ENCODE peak calls at places on chromosomes 5 and 9, in seven cellular contexts. R is CD8-positive, alpha-beta T cell; B is GM23248; L is heart left ventricle; F is dorsolateral prefrontal cortex; G is adrenal gland; S is AG04450. T is an unnamed sample.
A peak's percentile ranks its signal among the peaks of the same experiment; 100 is the strongest.

GRCh38 chr9:21711504-21711903 is 90.9 kb upstream of the MTAP start:
- DNase-seq in R (no peak), B (peak; percentile 83), L (no peak), F (no peak), G (no peak), S (no peak), T (no peak)

GRCh38 chr9:35616681-35617459 is 1.3 kb downstream of the CD72 start:
- DNase-seq in R (peak; percentile 81), B (peak; percentile 79), L (peak; percentile 78), F (no peak), G (peak; percentile 83), S (no peak), T (peak; percentile 75)

GRCh38 chr5:18394154-18394804 is 760.0 kb downstream of the TAF11L14 start:
- DNase-seq in R (no peak), B (peak; percentile 78), L (no peak), F (peak; percentile 67), G (peak; percentile 59), S (no peak), T (peak; percentile 12)

GRCh38 chr9:86519216-86519615 is 165.0 kb upstream of the TUT7 start:
- DNase-seq in R (no peak), B (peak; percentile 21), L (no peak), F (no peak), G (no peak), S (no peak), T (no peak)

GRCh38 chr5:106755066-106755465 is 915.7 kb downstream of the EFNA5 start:
- DNase-seq in R (no peak), B (no peak), L (no peak), F (no peak), G (no peak), S (no peak), T (no peak)

GRCh38 chr5:157459715-157460599 is at the start of gene NIPAL4:
- DNase-seq in R (no peak), B (peak; percentile 48), L (no peak), F (no peak), G (no peak), S (no peak), T (peak; percentile 11)

GRCh38 chr5:42570946-42571625 is 147.8 kb downstream of the GHR start:
- DNase-seq in R (no peak), B (peak; percentile 48), L (no peak), F (no peak), G (no peak), S (no peak), T (no peak)

GRCh38 chr5:124849774-124850173 is 103.3 kb upstream of the ZNF608 start:
- DNase-seq in R (no peak), B (no peak), L (no peak), F (no peak), G (no peak), S (no peak), T (no peak)

GRCh38 chr9:112479221-112479620 is 7.4 kb upstream of the KIAA1958 start:
- DNase-seq in R (no peak), B (no peak), L (no peak), F (no peak), G (no peak), S (no peak), T (no peak)

GRCh38 chr9:128245293-128246151 is 30.3 kb downstream of the GOLGA2 start:
- DNase-seq in R (no peak), B (peak; percentile 88), L (peak; percentile 68), F (no peak), G (peak; percentile 19), S (peak; percentile 26), T (no peak)

GRCh38 chr5:93053825-93054224 is 527.2 kb downstream of the NR2F1-AS1 start:
- DNase-seq in R (no peak), B (no peak), L (no peak), F (no peak), G (no peak), S (peak; percentile 55), T (no peak)

GRCh38 chr5:143063175-143063970 is 293.2 kb downstream of the ARHGAP26 start:
- DNase-seq in R (no peak), B (no peak), L (peak; percentile 80), F (no peak), G (peak; percentile 50), S (no peak), T (no peak)

GRCh38 chr5:92613546-92613945 is 967.5 kb downstream of the NR2F1-AS1 start:
- DNase-seq in R (no peak), B (peak; percentile 23), L (no peak), F (no peak), G (no peak), S (no peak), T (no peak)

GRCh38 chr5:11609570-11610322 is 294.5 kb downstream of the CTNND2 start:
- DNase-seq in R (no peak), B (no peak), L (no peak), F (no peak), G (no peak), S (no peak), T (no peak)

GRCh38 chr5:88675758-88676636 is 207.0 kb downstream of the MEF2C start:
- DNase-seq in R (no peak), B (peak; percentile 63), L (no peak), F (peak; percentile 65), G (peak; percentile 82), S (no peak), T (no peak)

GRCh38 chr5:154587123-154587725 is 109.2 kb upstream of the HAND1 start:
- DNase-seq in R (no peak), B (no peak), L (no peak), F (no peak), G (no peak), S (no peak), T (no peak)

GRCh38 chr9:126489604-126490593 is 123.8 kb upstream of the LMX1B start:
- DNase-seq in R (no peak), B (no peak), L (no peak), F (no peak), G (peak; percentile 15), S (no peak), T (no peak)

GRCh38 chr5:64958757-64959391 is 190.1 kb downstream of the CWC27 start:
- DNase-seq in R (no peak), B (peak; percentile 77), L (no peak), F (no peak), G (no peak), S (peak; percentile 13), T (peak; percentile 8)

GRCh38 chr9:96617439-96618185 is 2.0 kb downstream of the CDC14B start:
- DNase-seq in R (no peak), B (no peak), L (no peak), F (peak; percentile 32), G (no peak), S (no peak), T (no peak)

GRCh38 chr5:59923465-59923864 is 29.9 kb upstream of the PDE4D start:
- DNase-seq in R (no peak), B (peak; percentile 32), L (no peak), F (no peak), G (peak; percentile 6), S (no peak), T (no peak)

GRCh38 chr5:82376833-82377232 is 98.7 kb upstream of the RPS23 start:
- DNase-seq in R (no peak), B (no peak), L (no peak), F (no peak), G (no peak), S (no peak), T (no peak)

GRCh38 chr9:37730256-37730655 is 23.3 kb upstream of the TRMT10B start:
- DNase-seq in R (no peak), B (peak; percentile 40), L (no peak), F (no peak), G (no peak), S (no peak), T (no peak)

GRCh38 chr9:100488171-100488570 is 15.2 kb downstream of the TMEFF1 start:
- DNase-seq in R (no peak), B (no peak), L (no peak), F (no peak), G (no peak), S (no peak), T (no peak)

GRCh38 chr5:116944171-116944570 is 369.5 kb upstream of the SEMA6A start:
- DNase-seq in R (no peak), B (no peak), L (no peak), F (no peak), G (no peak), S (no peak), T (no peak)

GRCh38 chr9:18623201-18623600 is 149.2 kb downstream of the ADAMTSL1 start:
- DNase-seq in R (no peak), B (peak; percentile 43), L (no peak), F (no peak), G (no peak), S (no peak), T (no peak)

GRCh38 chr5:170266570-170267379 is 30.8 kb downstream of the LCP2 start:
- DNase-seq in R (peak; percentile 66), B (no peak), L (no peak), F (no peak), G (no peak), S (no peak), T (peak; percentile 40)

GRCh38 chr9:80143899-80144298 is 572.1 kb downstream of the TLE4 start:
- DNase-seq in R (no peak), B (no peak), L (no peak), F (no peak), G (no peak), S (no peak), T (no peak)
- H3K27ac ChIP-seq in R (no peak overlapping the region), B (no peak overlapping the region), L (no peak overlapping the region), F (no peak overlapping the region), G (no peak overlapping the region), S (no peak overlapping the region), T (no peak overlapping the region)

GRCh38 chr5:141258948-141259347 is 13.8 kb downstream of the PCDHB15 start:
- DNase-seq in R (no peak), B (no peak), L (no peak), F (no peak), G (no peak), S (no peak), T (no peak)
- H3K4me3 ChIP-seq in R (no peak overlapping the region), B (no peak overlapping the region), L (no peak overlapping the region), F (no peak overlapping the region), G (no peak overlapping the region), S (no peak overlapping the region), T (no peak overlapping the region)

DNA sequence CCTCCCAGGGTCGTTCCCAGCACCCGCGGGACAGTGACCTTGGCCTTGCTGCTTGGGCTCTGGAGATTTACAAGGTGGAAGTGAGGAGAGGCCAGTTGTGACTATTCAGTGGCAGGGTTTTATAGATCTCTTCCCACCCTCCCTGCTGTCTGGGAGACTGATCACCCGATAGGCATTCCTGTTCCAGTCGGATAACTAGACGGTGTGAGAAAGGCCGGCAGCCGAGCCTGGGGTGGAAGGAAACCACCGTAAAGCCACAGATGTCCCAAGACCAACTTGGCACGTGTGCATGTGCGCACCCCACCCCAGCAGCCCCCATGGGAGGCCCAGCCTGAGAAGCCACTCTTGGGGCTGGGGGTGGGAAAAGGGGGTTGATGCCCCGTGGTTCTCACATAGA is 225.9 kb downstream of the FANCC start:
- DNase-seq in R (no peak), B (peak; percentile 78), L (no peak), F (no peak), G (no peak), S (no peak), T (no peak)
- H3K27ac ChIP-seq in R (no peak overlapping the region), B (peak overlapping the region; percentile 86), L (peak overlapping the region; percentile 78), F (peak overlapping the region; percentile 100), G (peak overlapping the region; percentile 63), S (peak overlapping the region; percentile 47), T (no peak overlapping the region)

DNA sequence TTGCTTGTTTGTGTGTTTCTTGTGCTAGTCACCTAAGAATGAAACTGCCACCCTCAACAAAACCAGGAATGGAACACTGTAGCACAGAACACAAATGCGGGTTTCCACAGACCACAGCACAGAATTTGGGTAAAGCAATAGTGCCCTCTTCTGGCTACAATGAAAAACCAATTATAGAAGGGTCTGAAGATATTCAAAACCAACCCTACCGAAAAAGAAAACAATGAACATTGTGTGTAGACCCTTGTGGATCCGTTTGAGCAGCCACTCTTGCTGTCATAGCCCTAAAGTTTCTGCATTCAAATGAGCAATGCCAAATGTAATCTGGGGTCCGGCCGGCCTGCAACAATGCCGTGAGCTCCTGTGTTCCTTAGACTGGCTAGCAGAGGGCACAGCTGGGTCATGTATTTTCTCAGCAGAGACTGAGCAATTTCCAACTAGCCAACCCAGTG is 8.3 kb upstream of the ENC1 start:
- DNase-seq in R (peak; percentile 53), B (peak; percentile 75), L (no peak), F (no peak), G (peak; percentile 26), S (no peak), T (peak; percentile 57)
- H3K4me3 ChIP-seq in R (no peak overlapping the region), B (no peak overlapping the region), L (no peak overlapping the region), F (no peak overlapping the region), G (no peak overlapping the region), S (no peak overlapping the region), T (no peak overlapping the region)

T was measured in CD4-positive, alpha-beta memory T cell.